ENCODE peak calls at places on chromosomes 7 and 10, in nine cellular contexts. E is GM23248; Q is activated CD4-positive, alpha-beta T cell treated with anti-CD3 and anti-CD28 coated beads, Interleukin-2, amount 10 ng/mL, durations not matched to agents 7 days and 5 days; P is colonic mucosa; L is NCI-H1092 treated with DMSO at 0.1 percent for 48 hours; I is AG09309; X is GM13977; Y is renal cortical epithelial cell; M is hepatocyte. J is an unnamed sample.

GRCh38 chr7:45203947-45204445 is 46.4 kb downstream of the RAMP3 start:
- DNase-seq in I (peak; percentile 42), L (no peak), Y (peak; percentile 3), M (peak; percentile 21), X (peak; percentile 59), Q (peak; percentile 28), E (peak; percentile 57), P (no peak), J (peak; percentile 7)

GRCh38 chr10:75065081-75065480 is 46.4 kb upstream of the SAMD8 start:
- DNase-seq in Q (no peak), I (no peak), E (no peak), P (no peak), Y (no peak), L (no peak), M (no peak), X (no peak), J (no peak)

GRCh38 chr7:158407581-158408331 is 179.9 kb downstream of the PTPRN2 start:
- DNase-seq in I (no peak), E (peak; percentile 36), P (no peak), M (peak; percentile 69), Y (peak; percentile 8), L (peak; percentile 36), X (peak; percentile 47), Q (peak; percentile 15), J (no peak)

GRCh38 chr10:482848-483247 is 206.6 kb downstream of the DIP2C start:
- DNase-seq in P (no peak), X (no peak), I (no peak), M (no peak), E (no peak), Y (no peak), L (no peak), Q (no peak), J (no peak)

GRCh38 chr7:1663857-1664651 is 6.0 kb upstream of the ELFN1 start:
- DNase-seq in E (no peak), P (no peak), Y (no peak), M (peak; percentile 14), L (no peak), X (peak; percentile 39), I (no peak), Q (no peak), J (no peak)

GRCh38 chr7:151517601-151518104 is 2.0 kb downstream of the RHEB start:
- DNase-seq in Y (no peak), I (no peak), E (no peak), P (no peak), M (no peak), L (no peak), X (no peak), Q (no peak), J (no peak)

GRCh38 chr10:31158000-31158658 is 126.5 kb upstream of the ZNF438 start:
- DNase-seq in Q (no peak), Y (no peak), E (peak; percentile 35), X (no peak), P (no peak), M (no peak), L (peak; percentile 21), I (no peak), J (peak; percentile 54)

GRCh38 chr7:70890147-70890969 is 241.6 kb upstream of the GALNT17 start:
- DNase-seq in E (no peak), P (no peak), M (no peak), Y (no peak), X (no peak), I (no peak), Q (no peak), L (no peak), J (no peak)

GRCh38 chr10:101840102-101840684 is 3.4 kb downstream of the KCNIP2 start:
- DNase-seq in Q (peak; percentile 49), E (peak; percentile 28), L (no peak), X (peak; percentile 40), Y (no peak), M (no peak), P (no peak), I (no peak), J (no peak)

GRCh38 chr10:25017247-25017590 is 807 bp downstream of the THNSL1 start:
- DNase-seq in X (peak; percentile 40), L (peak; percentile 48), M (peak; percentile 24), P (peak; percentile 43), I (no peak), E (peak; percentile 40), Q (peak; percentile 21), Y (no peak), J (no peak)

GRCh38 chr7:71479231-71479630 is 347.3 kb downstream of the GALNT17 start:
- DNase-seq in P (no peak), E (no peak), Q (no peak), I (no peak), Y (no peak), L (no peak), X (no peak), M (no peak), J (no peak)

GRCh38 chr10:112525215-112525614 is 78.2 kb downstream of the VTI1A start:
- DNase-seq in I (no peak), Q (no peak), P (no peak), E (peak; percentile 44), Y (no peak), X (no peak), L (no peak), M (no peak), J (no peak)

GRCh38 chr7:22726849-22727792 is at the start of gene IL6:
- DNase-seq in Q (peak; percentile 8), E (peak; percentile 97), M (peak; percentile 83), X (no peak), I (peak; percentile 97), P (peak; percentile 50), L (peak; percentile 85), Y (peak; percentile 98), J (peak; percentile 83)

GRCh38 chr7:139709460-139709859 is 68.3 kb downstream of the HIPK2 start:
- DNase-seq in Y (no peak), P (no peak), Q (no peak), E (peak; percentile 95), M (no peak), X (no peak), I (peak; percentile 61), L (no peak), J (peak; percentile 59)

GRCh38 chr10:14601872-14602725 is 172.6 kb downstream of the FAM107B start:
- DNase-seq in Y (peak; percentile 95), Q (peak; percentile 64), X (peak; percentile 69), P (no peak), I (no peak), L (no peak), E (peak; percentile 88), M (peak; percentile 84), J (no peak)

GRCh38 chr7:27575647-27576046 is 87.0 kb downstream of the HIBADH start:
- DNase-seq in P (no peak), L (no peak), I (no peak), Y (no peak), Q (no peak), X (no peak), E (no peak), M (peak; percentile 39), J (no peak)

GRCh38 chr10:11468126-11468742 is 143.2 kb downstream of the USP6NL start:
- DNase-seq in I (no peak), L (no peak), M (no peak), X (no peak), P (no peak), E (no peak), Q (no peak), Y (peak; percentile 57), J (peak; percentile 4)

GRCh38 chr10:86368046-86368445 is 1.5 kb upstream of the GRID1 start:
- DNase-seq in Q (no peak), X (no peak), P (no peak), E (no peak), Y (no peak), L (no peak), I (no peak), M (no peak), J (no peak)

GRCh38 chr10:47049906-47050305 is 138.7 kb downstream of the PTPN20 start:
- DNase-seq in L (no peak), I (no peak), Q (no peak), E (no peak), M (no peak), P (no peak), Y (no peak), X (no peak), J (no peak)

GRCh38 chr7:138890782-138891445 is 90.3 kb downstream of the KIAA1549 start:
- DNase-seq in L (peak; percentile 51), X (no peak), I (peak; percentile 52), Y (peak; percentile 70), M (peak; percentile 49), Q (no peak), P (no peak), E (peak; percentile 93), J (no peak)

GRCh38 chr10:49596493-49596809 is 13.7 kb upstream of the SLC18A3 start:
- DNase-seq in L (no peak), Q (no peak), X (no peak), Y (no peak), M (no peak), P (peak; percentile 4), I (no peak), E (no peak), J (no peak)

GRCh38 chr10:118241229-118242137 is 100.6 kb downstream of the FAM204A start:
- DNase-seq in X (peak; percentile 51), L (peak; percentile 71), M (peak; percentile 83), P (peak; percentile 82), E (peak; percentile 82), Q (peak; percentile 69), I (peak; percentile 41), Y (peak; percentile 79), J (peak; percentile 57)

GRCh38 chr10:127151541-127151940 is 44.9 kb downstream of the INSYN2A start:
- DNase-seq in I (no peak), E (peak; percentile 26), X (no peak), Y (peak; percentile 70), M (no peak), P (no peak), L (no peak), Q (no peak), J (no peak)

GRCh38 chr7:4711634-4712033 is 29.5 kb downstream of the FOXK1 start:
- DNase-seq in P (no peak), X (no peak), M (no peak), I (no peak), L (no peak), Q (no peak), E (no peak), Y (no peak), J (no peak)

GRCh38 chr10:112026438-112026837 is 157.1 kb downstream of the GPAM start:
- DNase-seq in P (no peak), I (no peak), Q (no peak), Y (no peak), L (no peak), E (peak; percentile 7), M (no peak), X (no peak), J (no peak)

GRCh38 chr10:34181545-34182300 is 633.4 kb downstream of the PARD3 start:
- DNase-seq in E (peak; percentile 50), L (no peak), X (no peak), P (no peak), I (no peak), Q (no peak), M (peak; percentile 48), Y (no peak), J (peak; percentile 50)

GRCh38 chr7:4416436-4417092 is 265.5 kb upstream of the FOXK1 start:
- DNase-seq in Y (no peak), X (no peak), E (no peak), L (peak; percentile 66), I (no peak), Q (no peak), M (peak; percentile 29), P (peak; percentile 20), J (no peak)

GRCh38 chr7:76364198-76364584 is 5.4 kb upstream of the YWHAG start:
- DNase-seq in P (peak; percentile 34), E (peak; percentile 89), X (no peak), M (no peak), I (no peak), L (no peak), Q (no peak), Y (peak; percentile 61), J (no peak)

J was measured in AG04450.